ENCODE peak calls at places on chromosomes 12 and 14, in eight cellular contexts. L is neural progenitor cell, N is stomach, C is fibroblast of lung, P is body of pancreas, J is endothelial cell of umbilical vein, Y is psoas muscle, E is tibial artery. S is an unnamed sample.

GRCh38 chr14:100810861-100811461 is 15.0 kb upstream of the MEG3 start:
- DNase-seq in L (no peak), N (no peak), C (peak; percentile 77), P (no peak), J (no peak), Y (no peak), E (no peak), S (no peak)

GRCh38 chr14:103626150-103626850 is 2.7 kb upstream of the KLC1 start:
- DNase-seq in L (no peak), N (no peak), C (no peak), P (no peak), J (no peak), Y (no peak), E (no peak), S (no peak)

GRCh38 chr14:24965578-24965933 is 84.4 kb downstream of the STXBP6 start:
- DNase-seq in L (no peak), N (no peak), C (no peak), P (no peak), J (no peak), Y (no peak), E (no peak), S (no peak)

GRCh38 chr12:779745-780734 is 27.7 kb downstream of the WNK1 start:
- DNase-seq in L (no peak), N (no peak), C (peak; percentile 84), P (no peak), J (peak; percentile 79), Y (no peak), E (no peak), S (no peak)

GRCh38 chr12:52600475-52600874 is 788 bp downstream of the KRT72 start:
- DNase-seq in L (no peak), N (no peak), C (no peak), P (no peak), J (no peak), Y (no peak), E (no peak), S (no peak)

GRCh38 chr14:35393826-35394225 is 10.7 kb downstream of the NFKBIA start:
- DNase-seq in L (no peak), N (no peak), C (no peak), P (no peak), J (no peak), Y (no peak), E (no peak), S (no peak)

GRCh38 chr14:91245029-91245428 is 525 bp upstream of the GPR68 start:
- DNase-seq in L (no peak), N (no peak), C (no peak), P (no peak), J (no peak), Y (no peak), E (no peak), S (no peak)

GRCh38 chr14:24246765-24247212 is 4.4 kb upstream of the TINF2 start:
- DNase-seq in L (no peak), N (no peak), C (no peak), P (no peak), J (no peak), Y (no peak), E (no peak), S (no peak)

GRCh38 chr12:116314477-116314876 is 37.0 kb upstream of the MED13L start:
- DNase-seq in L (no peak), N (no peak), C (no peak), P (no peak), J (no peak), Y (no peak), E (no peak), S (no peak)

GRCh38 chr12:45730116-45730841 is 773 bp downstream of the ARID2 start:
- DNase-seq in L (peak; percentile 76), N (peak; percentile 42), C (peak; percentile 48), P (peak; percentile 51), J (peak; percentile 69), Y (peak; percentile 70), E (peak; percentile 34), S (peak; percentile 21)

GRCh38 chr12:12899530-12900380 is 8.4 kb downstream of the GPRC5A start:
- DNase-seq in L (no peak), N (no peak), C (peak; percentile 95), P (no peak), J (peak; percentile 81), Y (no peak), E (peak; percentile 57), S (no peak)

GRCh38 chr14:98819132-98819866 is 452.7 kb downstream of the BCL11B start:
- DNase-seq in L (peak; percentile 30), N (no peak), C (no peak), P (peak; percentile 56), J (no peak), Y (no peak), E (no peak), S (peak; percentile 64)

GRCh38 chr14:67837011-67837624 is 17.5 kb downstream of the RAD51B start:
- DNase-seq in L (peak; percentile 74), N (peak; percentile 63), C (peak; percentile 83), P (peak; percentile 73), J (peak; percentile 82), Y (no peak), E (peak; percentile 33), S (peak; percentile 79)

GRCh38 chr14:68556253-68556652 is 236.6 kb downstream of the ZFP36L1 start:
- DNase-seq in L (no peak), N (no peak), C (no peak), P (no peak), J (no peak), Y (no peak), E (no peak), S (no peak)

GRCh38 chr14:42687421-42687820 is 1080.7 kb downstream of the LRFN5 start:
- DNase-seq in L (peak; percentile 5), N (no peak), C (no peak), P (no peak), J (no peak), Y (no peak), E (no peak), S (no peak)

GRCh38 chr12:21941522-21942376 is 523 bp upstream of the ABCC9 start:
- DNase-seq in L (peak; percentile 79), N (no peak), C (peak; percentile 51), P (peak; percentile 65), J (peak; percentile 20), Y (peak; percentile 87), E (peak; percentile 58), S (no peak)

GRCh38 chr14:67432088-67432564 is 20.2 kb upstream of the PLEK2 start:
- DNase-seq in L (no peak), N (no peak), C (peak; percentile 22), P (no peak), J (no peak), Y (no peak), E (no peak), S (no peak)

GRCh38 chr12:50220357-50221061 is 53.3 kb upstream of the CERS5 start:
- DNase-seq in L (peak; percentile 24), N (no peak), C (peak; percentile 78), P (no peak), J (peak; percentile 77), Y (no peak), E (no peak), S (peak; percentile 82)

GRCh38 chr12:117514016-117514415 is 152.6 kb upstream of the NOS1 start:
- DNase-seq in L (peak; percentile 28), N (peak; percentile 50), C (no peak), P (no peak), J (no peak), Y (no peak), E (no peak), S (peak; percentile 62)

GRCh38 chr12:54546511-54546910 is 2.9 kb upstream of the PDE1B start:
- DNase-seq in L (no peak), N (no peak), C (no peak), P (no peak), J (no peak), Y (no peak), E (no peak), S (no peak)
- H3K27me3 ChIP-seq in L (peaks cover 52% of the 10 kb centered on the region), N (peaks cover 23% of the 10 kb centered on the region), C (peaks cover 27% of the 10 kb centered on the region), P (peaks cover 15% of the 10 kb centered on the region), J (peaks cover 54% of the 10 kb centered on the region), Y (peaks cover 20% of the 10 kb centered on the region), E (no peaks in the 10 kb centered on the region), S (no peaks in the 10 kb centered on the region)

GRCh38 chr12:123101467-123102004 is 49.4 kb downstream of the PITPNM2 start:
- DNase-seq in L (no peak), N (no peak), C (no peak), P (no peak), J (no peak), Y (no peak), E (no peak), S (no peak)

GRCh38 chr12:123100882-123101281 is 50.0 kb downstream of the PITPNM2 start:
- DNase-seq in L (no peak), N (no peak), C (no peak), P (no peak), J (no peak), Y (no peak), E (no peak), S (no peak)

GRCh38 chr12:123104809-123105208 is 46.1 kb downstream of the PITPNM2 start:
- DNase-seq in L (no peak), N (no peak), C (no peak), P (no peak), J (no peak), Y (no peak), E (no peak), S (no peak)

GRCh38 chr12:123102381-123102780 is 48.5 kb downstream of the PITPNM2 start:
- DNase-seq in L (no peak), N (no peak), C (no peak), P (no peak), J (no peak), Y (no peak), E (no peak), S (no peak)

DNA sequence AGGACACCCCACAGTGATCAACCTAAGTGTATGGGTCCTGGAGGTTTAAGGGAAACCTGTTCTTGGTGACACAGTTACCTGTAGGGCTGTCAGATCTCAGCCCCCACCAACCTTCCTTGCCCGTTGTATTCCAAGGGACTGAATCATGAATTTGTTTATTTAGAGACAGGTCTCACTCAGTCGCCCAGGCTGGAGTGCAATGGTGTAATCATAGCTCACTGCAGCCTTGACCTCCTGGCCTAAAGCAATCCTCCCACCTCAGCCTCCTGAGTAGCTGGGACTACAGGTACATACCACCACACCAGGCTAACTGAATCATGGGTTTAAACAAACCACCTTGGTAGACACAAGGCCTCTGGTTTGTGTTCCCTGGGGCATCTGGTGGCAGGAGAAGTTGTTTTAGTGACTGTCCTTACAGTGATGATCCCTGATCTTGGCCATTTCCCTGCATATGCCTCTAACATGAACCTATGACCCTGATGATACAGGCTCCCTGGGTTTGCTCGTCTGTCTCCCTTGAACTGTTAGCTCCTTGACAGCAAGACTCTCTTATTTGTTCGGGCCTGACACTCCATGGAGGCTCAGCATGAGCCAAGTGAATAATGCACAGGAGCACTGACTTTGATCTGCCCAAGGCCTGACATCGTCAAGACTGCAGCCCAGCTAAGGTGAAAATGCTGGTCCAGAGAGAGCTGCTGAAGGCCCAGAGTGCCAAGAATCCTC is 47.9 kb downstream of the PITPNM2 start:
- DNase-seq in L (no peak), N (no peak), C (no peak), P (no peak), J (no peak), Y (no peak), E (no peak), S (no peak)
- H3K4me1 ChIP-seq in L (peaks cover 38% of the 10 kb centered on the region), N (peaks cover 30% of the 10 kb centered on the region), C (peaks cover 7% of the 10 kb centered on the region), P (no peaks in the 10 kb centered on the region), J (peaks cover 29% of the 10 kb centered on the region), Y (peaks cover 38% of the 10 kb centered on the region), E (peaks cover 3% of the 10 kb centered on the region), S (no peaks in the 10 kb centered on the region)

GRCh38 chr12:56954956-56955355 is 2.5 kb downstream of the RDH16 start:
- DNase-seq in L (no peak), N (no peak), C (no peak), P (no peak), J (no peak), Y (no peak), E (no peak), S (no peak)
- H3K4me3 ChIP-seq in L (no peak overlapping the region), N (no peak overlapping the region), C (no peak overlapping the region), P (no peak overlapping the region), J (no peak overlapping the region), Y (no peak overlapping the region), E (no peak overlapping the region), S (no peak overlapping the region)

GRCh38 chr12:131618303-131618658 is 92.6 kb upstream of the SFSWAP start:
- DNase-seq in L (peak; percentile 82), N (no peak), C (no peak), P (no peak), J (no peak), Y (no peak), E (no peak), S (no peak)
- H3K27me3 ChIP-seq in L (peaks cover 6% of the 10 kb centered on the region), N (peaks cover 26% of the 10 kb centered on the region), C (no peaks in the 10 kb centered on the region), P (peaks cover 4% of the 10 kb centered on the region), J (no peaks in the 10 kb centered on the region), Y (peaks cover 37% of the 10 kb centered on the region), E (peaks cover 47% of the 10 kb centered on the region), S (peaks cover 6% of the 10 kb centered on the region)